ENCODE peak calls at places on chromosomes 6 and 20, in seven cellular contexts. Q is brain microvascular endothelial cell, P is endodermal cell, J is fibroblast of mammary gland, A is fibroblast of pulmonary artery, R is body of pancreas, Y is bronchial epithelial cell. X is an unnamed sample.

GRCh38 chr20:17674722-17675518 is 7.1 kb downstream of the RRBP1 start:
- DNase-seq in Q (no peak), P (no peak), J (peak; percentile 59), A (peak; percentile 56), R (no peak), Y (no peak), X (no peak)

GRCh38 chr6:46760925-46761324 is 14.2 kb downstream of the ANKRD66 start:
- DNase-seq in Q (no peak), P (no peak), J (no peak), A (no peak), R (no peak), Y (peak; percentile 27), X (no peak)

GRCh38 chr20:62933966-62934365 is 4.0 kb upstream of the GID8 start:
- DNase-seq in Q (no peak), P (peak; percentile 42), J (no peak), A (no peak), R (no peak), Y (no peak), X (peak; percentile 15)

GRCh38 chr6:18264338-18265098 is at the start of gene DEK:
- DNase-seq in Q (peak; percentile 74), P (peak; percentile 95), J (peak; percentile 76), A (peak; percentile 82), R (peak; percentile 87), Y (peak; percentile 52), X (peak; percentile 90)

GRCh38 chr6:122736606-122737005 is 42.9 kb upstream of the FABP7 start:
- DNase-seq in Q (no peak), P (no peak), J (no peak), A (no peak), R (no peak), Y (no peak), X (no peak)

GRCh38 chr6:72950114-72950860 is 275.0 kb downstream of the KHDC1L start:
- DNase-seq in Q (peak; percentile 77), P (no peak), J (peak; percentile 86), A (peak; percentile 85), R (no peak), Y (peak; percentile 85), X (no peak)

GRCh38 chr6:108133594-108134179 is 32.1 kb upstream of the NR2E1 start:
- DNase-seq in Q (peak; percentile 88), P (peak; percentile 97), J (peak; percentile 57), A (peak; percentile 76), R (peak; percentile 91), Y (peak; percentile 76), X (peak; percentile 79)

GRCh38 chr20:59015411-59015810 is 3.8 kb upstream of the TUBB1 start:
- DNase-seq in Q (no peak), P (no peak), J (no peak), A (no peak), R (no peak), Y (no peak), X (no peak)

GRCh38 chr6:148514091-148514850 is 171.6 kb downstream of the SASH1 start:
- DNase-seq in Q (no peak), P (no peak), J (peak; percentile 70), A (no peak), R (no peak), Y (no peak), X (no peak)

GRCh38 chr6:107629545-107630147 is 139.7 kb downstream of the SOBP start:
- DNase-seq in Q (no peak), P (no peak), J (no peak), A (no peak), R (no peak), Y (no peak), X (no peak)

GRCh38 chr6:21281366-21281765 is 312.2 kb upstream of the SOX4 start:
- DNase-seq in Q (no peak), P (no peak), J (no peak), A (no peak), R (no peak), Y (no peak), X (no peak)

GRCh38 chr20:5039255-5039657 is 37.9 kb upstream of the SLC23A2 start:
- DNase-seq in Q (no peak), P (no peak), J (no peak), A (no peak), R (no peak), Y (no peak), X (no peak)

GRCh38 chr6:166767191-166767590 is 140.1 kb upstream of the RPS6KA2 start:
- DNase-seq in Q (no peak), P (peak; percentile 52), J (no peak), A (no peak), R (no peak), Y (no peak), X (no peak)

GRCh38 chr6:135251964-135252429 is 70.9 kb downstream of the MYB start:
- DNase-seq in Q (peak; percentile 47), P (no peak), J (no peak), A (peak; percentile 35), R (no peak), Y (peak; percentile 30), X (no peak)
- H3K4me3 ChIP-seq in Q (no peak overlapping the region), P (no peak overlapping the region), J (no peak overlapping the region), A (no peak overlapping the region), R (no peak overlapping the region), Y (no peak overlapping the region), X (no peak overlapping the region)

DNA sequence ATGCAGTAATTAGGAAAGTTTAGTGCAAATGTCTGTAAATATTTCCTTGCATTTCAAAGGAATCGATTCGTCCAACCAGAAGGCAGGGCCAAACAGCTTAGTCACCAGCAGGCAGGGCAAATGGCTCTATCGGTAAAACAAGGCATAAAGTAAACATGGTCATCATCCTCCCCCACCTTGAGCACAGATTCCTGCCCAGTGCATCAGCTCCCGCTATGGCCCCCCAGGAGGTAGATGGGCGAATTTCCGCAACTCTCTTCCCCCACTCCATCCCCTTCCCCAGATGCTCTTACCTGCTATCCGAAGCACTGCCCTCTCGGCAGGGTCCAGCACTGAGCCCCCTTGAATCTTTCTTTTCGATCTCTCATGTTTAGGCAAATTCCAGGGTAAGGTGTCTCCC is 103.8 kb upstream of the BEND6 start:
- DNase-seq in Q (peak; percentile 33), P (peak; percentile 81), J (peak; percentile 66), A (peak; percentile 37), R (no peak), Y (no peak), X (no peak)
- TF ChIP-seq CTCF in Q (no peak), P (no peak), J (no peak), A (no peak), R (no peak), Y (no peak), X (no peak)

GRCh38 chr6:170163405-170164170 is 127.3 kb downstream of the DLL1 start:
- DNase-seq in Q (no peak), P (peak; percentile 31), J (no peak), A (no peak), R (no peak), Y (no peak), X (no peak)
- H3K4me3 ChIP-seq in Q (no peak overlapping the region), P (no peak overlapping the region), J (no peak overlapping the region), A (no peak overlapping the region), R (no peak overlapping the region), Y (no peak overlapping the region), X (no peak overlapping the region)

GRCh38 chr6:142863981-142864380 is 81.0 kb downstream of the HIVEP2 start:
- DNase-seq in Q (no peak), P (no peak), J (no peak), A (no peak), R (no peak), Y (no peak), X (no peak)
- TF ChIP-seq CTCF in Q (no peak), P (peak; percentile 26), J (no peak), A (no peak), R (no peak), Y (no peak), X (no peak)

DNA sequence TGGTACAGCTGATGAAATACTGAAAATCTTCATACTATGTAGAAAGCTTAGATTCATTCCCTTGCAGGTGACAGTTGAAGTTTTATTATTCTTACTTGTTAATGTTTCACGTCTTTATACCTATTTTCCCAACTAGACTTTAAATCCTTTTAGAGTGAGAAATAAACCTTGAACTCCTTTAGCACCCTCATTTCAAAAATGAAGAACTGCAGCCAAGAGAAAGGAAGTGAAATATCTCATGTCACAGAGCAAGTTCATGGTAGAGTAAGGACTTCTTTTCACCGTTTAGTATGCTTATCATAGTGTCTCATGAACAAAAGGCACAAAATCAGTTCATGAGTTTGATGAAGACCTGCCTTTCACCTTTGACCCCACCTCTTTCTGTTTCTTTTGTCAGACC is 38.5 kb downstream of the ORC3 start:
- DNase-seq in Q (no peak), P (no peak), J (no peak), A (no peak), R (no peak), Y (no peak), X (no peak)
- H3K4me3 ChIP-seq in Q (no peak overlapping the region), P (no peak overlapping the region), J (no peak overlapping the region), A (no peak overlapping the region), R (no peak overlapping the region), Y (no peak overlapping the region), X (no peak overlapping the region)

DNA sequence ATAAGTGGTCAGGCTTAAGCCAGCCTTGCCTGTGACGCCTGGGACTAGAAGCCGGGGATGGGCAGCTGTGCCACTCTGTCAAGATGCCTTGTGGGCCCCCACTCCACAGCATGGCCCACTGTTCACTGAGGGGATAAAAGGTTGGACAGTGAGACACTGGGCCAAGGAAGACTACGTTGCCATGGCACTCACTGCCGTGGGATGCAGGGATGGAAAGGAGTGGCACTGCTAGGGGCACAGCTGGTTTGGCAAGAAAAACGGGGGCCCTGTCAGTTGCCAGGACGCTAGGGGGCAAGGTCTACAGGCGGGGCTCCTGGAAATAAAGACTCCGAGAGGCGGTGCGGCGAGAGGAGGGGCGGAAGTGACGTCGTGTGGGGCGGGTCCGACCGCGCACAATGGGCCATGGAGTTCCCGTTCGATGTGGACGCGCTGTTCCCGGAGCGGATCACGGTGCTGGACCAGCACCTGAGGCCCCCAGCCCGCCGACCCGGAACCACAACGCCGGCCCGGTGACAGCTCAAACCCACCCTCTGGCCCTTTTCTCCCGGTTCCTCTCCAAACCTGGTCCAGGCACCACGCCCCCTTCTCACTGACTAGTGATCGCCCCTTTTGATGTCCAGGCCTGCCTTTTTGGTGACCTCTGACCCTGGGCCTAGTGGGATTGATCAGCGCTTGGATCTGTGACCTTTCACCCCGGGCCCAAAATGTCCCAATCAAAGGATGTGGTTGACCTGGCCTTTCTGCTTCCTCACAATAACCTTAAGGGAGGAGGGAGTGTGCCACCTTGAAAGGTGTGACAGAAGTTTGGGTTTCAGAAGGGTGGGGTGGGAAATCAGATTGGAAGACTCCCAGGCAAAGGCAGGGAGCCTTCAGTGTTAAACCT is at the start of gene ATAT1:
- DNase-seq in Q (peak; percentile 78), P (peak; percentile 95), J (peak; percentile 66), A (peak; percentile 75), R (peak; percentile 91), Y (peak; percentile 67), X (peak; percentile 94)
- TF ChIP-seq CTCF in Q (peak; percentile 65), P (peak; percentile 64), J (peak; percentile 32), A (peak; percentile 35), R (peak; percentile 54), Y (peak; percentile 54), X (peak; percentile 39)

GRCh38 chr6:156639023-156639728 is 138.0 kb upstream of the ARID1B start:
- DNase-seq in Q (peak; percentile 25), P (no peak), J (peak; percentile 12), A (no peak), R (no peak), Y (no peak), X (no peak)

GRCh38 chr6:156633291-156633690 is 143.9 kb upstream of the ARID1B start:
- DNase-seq in Q (no peak), P (no peak), J (no peak), A (no peak), R (no peak), Y (no peak), X (no peak)

GRCh38 chr6:156634048-156634447 is 143.1 kb upstream of the ARID1B start:
- DNase-seq in Q (no peak), P (peak; percentile 35), J (no peak), A (no peak), R (no peak), Y (no peak), X (no peak)

GRCh38 chr6:156638581-156638980 is 138.6 kb upstream of the ARID1B start:
- DNase-seq in Q (no peak), P (peak; percentile 4), J (no peak), A (no peak), R (no peak), Y (no peak), X (no peak)

GRCh38 chr6:156634971-156635371 is 142.2 kb upstream of the ARID1B start:
- DNase-seq in Q (no peak), P (peak; percentile 31), J (no peak), A (no peak), R (no peak), Y (no peak), X (no peak)
- H3K4me3 ChIP-seq in Q (no peak overlapping the region), P (no peak overlapping the region), J (peak overlapping the region; percentile 16), A (peak overlapping the region; percentile 17), R (no peak overlapping the region), Y (no peak overlapping the region), X (peak overlapping the region; percentile 39)

X was measured in lower lobe of right lung.